ENCODE peak calls at places on chromosomes 13 and 19, in seven cellular contexts. One of them, this sample, is unnamed. For H3K36me3, the result is how much of the 10 kb centered on the place peaks cover.

GRCh38 chr13:77898097-77898496 is 20.5 kb downstream of the EDNRB start:
- DNase-seq in SK-N-MC: no peak
- DNase-seq in IMR-90: peak
- DNase-seq in tibial nerve: no peak
- DNase-seq in bronchial epithelial cell: no peak
- DNase-seq in keratinocyte: no peak
- DNase-seq in osteoblast: no peak
- DNase-seq in this sample: no peak

GRCh38 chr19:33878912-33879810 is 82.5 kb downstream of the KCTD15 start:
- DNase-seq in SK-N-MC: no peak
- DNase-seq in IMR-90: no peak
- DNase-seq in tibial nerve: no peak
- DNase-seq in bronchial epithelial cell: no peak
- DNase-seq in keratinocyte: no peak
- DNase-seq in osteoblast: no peak
- DNase-seq in this sample: no peak

GRCh38 chr13:106153876-106154275 is 381.6 kb downstream of the EFNB2 start:
- DNase-seq in SK-N-MC: no peak
- DNase-seq in IMR-90: no peak
- DNase-seq in tibial nerve: no peak
- DNase-seq in bronchial epithelial cell: peak
- DNase-seq in keratinocyte: no peak
- DNase-seq in osteoblast: no peak
- DNase-seq in this sample: no peak

GRCh38 chr13:110047511-110047910 is 259.4 kb downstream of the COL4A1 start:
- DNase-seq in SK-N-MC: no peak
- DNase-seq in IMR-90: peak
- DNase-seq in tibial nerve: no peak
- DNase-seq in bronchial epithelial cell: peak
- DNase-seq in keratinocyte: no peak
- DNase-seq in osteoblast: no peak
- DNase-seq in this sample: peak

GRCh38 chr13:68160466-68160865 is 930.3 kb upstream of the PCDH9 start:
- DNase-seq in SK-N-MC: no peak
- DNase-seq in IMR-90: no peak
- DNase-seq in tibial nerve: no peak
- DNase-seq in bronchial epithelial cell: no peak
- DNase-seq in keratinocyte: no peak
- DNase-seq in osteoblast: no peak
- DNase-seq in this sample: no peak

GRCh38 chr13:34153428-34154180 is 335.7 kb downstream of the RFC3 start:
- DNase-seq in SK-N-MC: no peak
- DNase-seq in IMR-90: no peak
- DNase-seq in tibial nerve: no peak
- DNase-seq in bronchial epithelial cell: no peak
- DNase-seq in keratinocyte: no peak
- DNase-seq in osteoblast: no peak
- DNase-seq in this sample: no peak

GRCh38 chr13:23718916-23719470 is 148.8 kb downstream of the TNFRSF19 start:
- DNase-seq in SK-N-MC: no peak
- DNase-seq in IMR-90: peak
- DNase-seq in tibial nerve: no peak
- DNase-seq in bronchial epithelial cell: no peak
- DNase-seq in keratinocyte: no peak
- DNase-seq in osteoblast: peak
- DNase-seq in this sample: no peak

GRCh38 chr19:34313188-34313587 is 51.8 kb upstream of the GPI start:
- DNase-seq in SK-N-MC: no peak
- DNase-seq in IMR-90: peak
- DNase-seq in tibial nerve: no peak
- DNase-seq in bronchial epithelial cell: peak
- DNase-seq in keratinocyte: peak
- DNase-seq in osteoblast: peak
- DNase-seq in this sample: no peak

GRCh38 chr19:51107406-51108065 is 673 bp downstream of the CTU1 start:
- DNase-seq in SK-N-MC: no peak
- DNase-seq in IMR-90: peak
- DNase-seq in tibial nerve: no peak
- DNase-seq in bronchial epithelial cell: no peak
- DNase-seq in keratinocyte: no peak
- DNase-seq in osteoblast: peak
- DNase-seq in this sample: no peak

GRCh38 chr13:36436811-36437210 is 4.5 kb downstream of the CCNA1 start:
- DNase-seq in SK-N-MC: no peak
- DNase-seq in IMR-90: no peak
- DNase-seq in tibial nerve: no peak
- DNase-seq in bronchial epithelial cell: no peak
- DNase-seq in keratinocyte: no peak
- DNase-seq in osteoblast: no peak
- DNase-seq in this sample: no peak

GRCh38 chr19:16660763-16661479 is at the start of gene TMEM38A:
- DNase-seq in SK-N-MC: no peak
- DNase-seq in IMR-90: no peak
- DNase-seq in tibial nerve: peak
- DNase-seq in bronchial epithelial cell: no peak
- DNase-seq in keratinocyte: no peak
- DNase-seq in osteoblast: peak
- DNase-seq in this sample: peak

GRCh38 chr19:48784527-48784926 is 26.3 kb downstream of the BCAT2 start:
- DNase-seq in SK-N-MC: no peak
- DNase-seq in IMR-90: no peak
- DNase-seq in tibial nerve: no peak
- DNase-seq in bronchial epithelial cell: no peak
- DNase-seq in keratinocyte: no peak
- DNase-seq in osteoblast: peak
- DNase-seq in this sample: no peak

GRCh38 chr13:100506600-100507422 is 81.8 kb downstream of the GGACT start:
- DNase-seq in SK-N-MC: no peak
- DNase-seq in IMR-90: no peak
- DNase-seq in tibial nerve: no peak
- DNase-seq in bronchial epithelial cell: no peak
- DNase-seq in keratinocyte: no peak
- DNase-seq in osteoblast: no peak
- DNase-seq in this sample: no peak

GRCh38 chr13:46633416-46633815 is 80.4 kb downstream of the LRCH1 start:
- DNase-seq in SK-N-MC: no peak
- DNase-seq in IMR-90: peak
- DNase-seq in tibial nerve: no peak
- DNase-seq in bronchial epithelial cell: peak
- DNase-seq in keratinocyte: no peak
- DNase-seq in osteoblast: peak
- DNase-seq in this sample: no peak

GRCh38 chr19:8488351-8488750 is 14.1 kb downstream of the PRAM1 start:
- DNase-seq in SK-N-MC: no peak
- DNase-seq in IMR-90: no peak
- DNase-seq in tibial nerve: no peak
- DNase-seq in bronchial epithelial cell: no peak
- DNase-seq in keratinocyte: no peak
- DNase-seq in osteoblast: no peak
- DNase-seq in this sample: no peak

GRCh38 chr13:74214321-74214720 is 80.1 kb upstream of the KLF12 start:
- DNase-seq in SK-N-MC: no peak
- DNase-seq in IMR-90: no peak
- DNase-seq in tibial nerve: no peak
- DNase-seq in bronchial epithelial cell: no peak
- DNase-seq in keratinocyte: no peak
- DNase-seq in osteoblast: no peak
- DNase-seq in this sample: no peak

GRCh38 chr13:112453207-112453829 is 77.2 kb downstream of the SPACA7 start:
- DNase-seq in SK-N-MC: no peak
- DNase-seq in IMR-90: no peak
- DNase-seq in tibial nerve: no peak
- DNase-seq in bronchial epithelial cell: no peak
- DNase-seq in keratinocyte: no peak
- DNase-seq in osteoblast: peak
- DNase-seq in this sample: no peak

GRCh38 chr19:56294557-56294956 is 20.1 kb downstream of the ZSCAN5A start:
- DNase-seq in SK-N-MC: no peak
- DNase-seq in IMR-90: peak
- DNase-seq in tibial nerve: no peak
- DNase-seq in bronchial epithelial cell: peak
- DNase-seq in keratinocyte: peak
- DNase-seq in osteoblast: peak
- DNase-seq in this sample: no peak

GRCh38 chr13:77563110-77563509 is 27.6 kb downstream of the SCEL start:
- DNase-seq in SK-N-MC: no peak
- DNase-seq in IMR-90: peak
- DNase-seq in tibial nerve: no peak
- DNase-seq in bronchial epithelial cell: peak
- DNase-seq in keratinocyte: no peak
- DNase-seq in osteoblast: no peak
- DNase-seq in this sample: no peak

DNA sequence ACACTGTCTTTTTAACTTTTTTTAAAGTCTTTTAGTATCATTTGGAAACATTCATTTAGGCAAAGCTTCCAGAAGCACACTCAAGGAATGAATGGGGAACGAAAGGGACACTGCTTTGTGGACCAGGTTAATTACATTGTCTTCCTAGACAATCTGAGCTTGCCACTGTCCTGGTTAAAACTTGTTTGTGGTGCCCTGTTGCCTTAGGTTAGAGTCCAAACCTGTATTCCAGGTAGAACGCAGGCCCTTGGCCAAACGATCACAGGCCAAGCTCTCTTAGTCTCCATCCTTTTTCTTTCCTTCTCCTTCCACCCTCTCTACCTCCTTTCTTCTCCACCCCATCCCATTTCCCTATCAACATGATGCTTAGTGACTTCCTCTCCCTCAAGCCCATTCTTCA is 66.8 kb downstream of the ERCC5 start:
- DNase-seq in SK-N-MC: no peak
- DNase-seq in IMR-90: no peak
- DNase-seq in tibial nerve: no peak
- DNase-seq in bronchial epithelial cell: no peak
- DNase-seq in keratinocyte: no peak
- DNase-seq in osteoblast: no peak
- DNase-seq in this sample: no peak
- H3K36me3 ChIP-seq in SK-N-MC: under half
- H3K36me3 ChIP-seq in IMR-90: under half
- H3K36me3 ChIP-seq in tibial nerve: under half
- H3K36me3 ChIP-seq in bronchial epithelial cell: under half
- H3K36me3 ChIP-seq in keratinocyte: under half
- H3K36me3 ChIP-seq in osteoblast: under half
- H3K36me3 ChIP-seq in this sample: under half

GRCh38 chr19:18856385-18857126 is 24.8 kb downstream of the UPF1 start:
- DNase-seq in SK-N-MC: no peak
- DNase-seq in IMR-90: no peak
- DNase-seq in tibial nerve: no peak
- DNase-seq in bronchial epithelial cell: no peak
- DNase-seq in keratinocyte: no peak
- DNase-seq in osteoblast: peak
- DNase-seq in this sample: no peak
- H3K36me3 ChIP-seq in SK-N-MC: half or more
- H3K36me3 ChIP-seq in IMR-90: half or more
- H3K36me3 ChIP-seq in tibial nerve: half or more
- H3K36me3 ChIP-seq in bronchial epithelial cell: half or more
- H3K36me3 ChIP-seq in keratinocyte: half or more
- H3K36me3 ChIP-seq in osteoblast: half or more
- H3K36me3 ChIP-seq in this sample: under half

GRCh38 chr19:19504754-19505668 is 10.3 kb downstream of the TSSK6 start:
- DNase-seq in SK-N-MC: no peak
- DNase-seq in IMR-90: no peak
- DNase-seq in tibial nerve: no peak
- DNase-seq in bronchial epithelial cell: no peak
- DNase-seq in keratinocyte: no peak
- DNase-seq in osteoblast: peak
- DNase-seq in this sample: no peak

GRCh38 chr19:19501798-19502197 is 13.6 kb downstream of the TSSK6 start:
- DNase-seq in SK-N-MC: no peak
- DNase-seq in IMR-90: no peak
- DNase-seq in tibial nerve: no peak
- DNase-seq in bronchial epithelial cell: no peak
- DNase-seq in keratinocyte: no peak
- DNase-seq in osteoblast: peak
- DNase-seq in this sample: no peak

GRCh38 chr19:19500975-19501644 is 14.2 kb downstream of the TSSK6 start:
- DNase-seq in SK-N-MC: no peak
- DNase-seq in IMR-90: no peak
- DNase-seq in tibial nerve: no peak
- DNase-seq in bronchial epithelial cell: no peak
- DNase-seq in keratinocyte: no peak
- DNase-seq in osteoblast: peak
- DNase-seq in this sample: peak

GRCh38 chr19:19502808-19503602 is 12.3 kb downstream of the TSSK6 start:
- DNase-seq in SK-N-MC: no peak
- DNase-seq in IMR-90: no peak
- DNase-seq in tibial nerve: no peak
- DNase-seq in bronchial epithelial cell: no peak
- DNase-seq in keratinocyte: no peak
- DNase-seq in osteoblast: peak
- DNase-seq in this sample: peak

GRCh38 chr19:19502281-19502680 is 13.1 kb downstream of the TSSK6 start:
- DNase-seq in SK-N-MC: no peak
- DNase-seq in IMR-90: no peak
- DNase-seq in tibial nerve: no peak
- DNase-seq in bronchial epithelial cell: no peak
- DNase-seq in keratinocyte: no peak
- DNase-seq in osteoblast: peak
- DNase-seq in this sample: no peak
- H3K36me3 ChIP-seq in SK-N-MC: half or more
- H3K36me3 ChIP-seq in IMR-90: half or more
- H3K36me3 ChIP-seq in tibial nerve: half or more
- H3K36me3 ChIP-seq in bronchial epithelial cell: half or more
- H3K36me3 ChIP-seq in keratinocyte: under half
- H3K36me3 ChIP-seq in osteoblast: half or more
- H3K36me3 ChIP-seq in this sample: half or more

GRCh38 chr19:11115895-11116446 is 26.7 kb downstream of the LDLR start:
- DNase-seq in SK-N-MC: no peak
- DNase-seq in IMR-90: no peak
- DNase-seq in tibial nerve: no peak
- DNase-seq in bronchial epithelial cell: no peak
- DNase-seq in keratinocyte: no peak
- DNase-seq in osteoblast: peak
- DNase-seq in this sample: no peak
- H3K36me3 ChIP-seq in SK-N-MC: half or more
- H3K36me3 ChIP-seq in IMR-90: half or more
- H3K36me3 ChIP-seq in tibial nerve: half or more
- H3K36me3 ChIP-seq in bronchial epithelial cell: half or more
- H3K36me3 ChIP-seq in keratinocyte: half or more
- H3K36me3 ChIP-seq in osteoblast: half or more
- H3K36me3 ChIP-seq in this sample: half or more

GRCh38 chr19:40284251-40284500 is 969 bp downstream of the AKT2 start:
- DNase-seq in SK-N-MC: no peak
- DNase-seq in IMR-90: no peak
- DNase-seq in tibial nerve: no peak
- DNase-seq in bronchial epithelial cell: no peak
- DNase-seq in keratinocyte: no peak
- DNase-seq in osteoblast: peak
- DNase-seq in this sample: no peak

GRCh38 chr19:40285353-40286234 is 449 bp upstream of the AKT2 start:
- DNase-seq in SK-N-MC: peak
- DNase-seq in IMR-90: peak
- DNase-seq in tibial nerve: peak
- DNase-seq in bronchial epithelial cell: peak
- DNase-seq in keratinocyte: peak
- DNase-seq in osteoblast: peak
- DNase-seq in this sample: peak

GRCh38 chr19:40283414-40284250 is 1.5 kb downstream of the AKT2 start:
- DNase-seq in SK-N-MC: no peak
- DNase-seq in IMR-90: peak
- DNase-seq in tibial nerve: no peak
- DNase-seq in bronchial epithelial cell: no peak
- DNase-seq in keratinocyte: no peak
- DNase-seq in osteoblast: peak
- DNase-seq in this sample: peak

GRCh38 chr19:40286235-40286530 is 1.0 kb upstream of the AKT2 start:
- DNase-seq in SK-N-MC: no peak
- DNase-seq in IMR-90: no peak
- DNase-seq in tibial nerve: no peak
- DNase-seq in bronchial epithelial cell: no peak
- DNase-seq in keratinocyte: no peak
- DNase-seq in osteoblast: peak
- DNase-seq in this sample: no peak

GRCh38 chr19:40284501-40285352 is at the start of gene AKT2:
- DNase-seq in SK-N-MC: no peak
- DNase-seq in IMR-90: peak
- DNase-seq in tibial nerve: no peak
- DNase-seq in bronchial epithelial cell: no peak
- DNase-seq in keratinocyte: no peak
- DNase-seq in osteoblast: peak
- DNase-seq in this sample: no peak
- H3K36me3 ChIP-seq in SK-N-MC: under half
- H3K36me3 ChIP-seq in IMR-90: under half
- H3K36me3 ChIP-seq in tibial nerve: under half
- H3K36me3 ChIP-seq in bronchial epithelial cell: under half
- H3K36me3 ChIP-seq in keratinocyte: under half
- H3K36me3 ChIP-seq in osteoblast: under half
- H3K36me3 ChIP-seq in this sample: under half

This sample was measured in left lung.